ENCODE peak calls at places on chromosomes 1 and 21, in four cellular contexts. One of them, this sample, is unnamed.

GRCh38 chr1:16067127-16067768 is 6.2 kb downstream of the FAM131C start:
- DNase-seq in mammary epithelial cell: peak
- DNase-seq in heart left ventricle: no peak
- DNase-seq in esophagus squamous epithelium: no peak
- DNase-seq in this sample: peak

GRCh38 chr1:186236921-186237320 is 138.1 kb downstream of the TPR start:
- DNase-seq in mammary epithelial cell: peak
- DNase-seq in heart left ventricle: no peak
- DNase-seq in esophagus squamous epithelium: no peak
- DNase-seq in this sample: no peak

GRCh38 chr21:42236014-42236413 is 17.1 kb downstream of the ABCG1 start:
- DNase-seq in mammary epithelial cell: no peak
- DNase-seq in heart left ventricle: peak
- DNase-seq in esophagus squamous epithelium: no peak
- DNase-seq in this sample: no peak

GRCh38 chr21:45248893-45249381 is 38.8 kb downstream of the POFUT2 start:
- DNase-seq in mammary epithelial cell: peak
- DNase-seq in heart left ventricle: no peak
- DNase-seq in esophagus squamous epithelium: no peak
- DNase-seq in this sample: peak

GRCh38 chr1:219331424-219331823 is 157.7 kb downstream of the LYPLAL1 start:
- DNase-seq in mammary epithelial cell: no peak
- DNase-seq in heart left ventricle: no peak
- DNase-seq in esophagus squamous epithelium: no peak
- DNase-seq in this sample: peak

GRCh38 chr21:44329086-44329889 is 9.9 kb downstream of the CFAP410 start:
- DNase-seq in mammary epithelial cell: no peak
- DNase-seq in heart left ventricle: no peak
- DNase-seq in esophagus squamous epithelium: no peak
- DNase-seq in this sample: peak

GRCh38 chr1:52907812-52908153 is 13.8 kb downstream of the ECHDC2 start:
- DNase-seq in mammary epithelial cell: no peak
- DNase-seq in heart left ventricle: no peak
- DNase-seq in esophagus squamous epithelium: no peak
- DNase-seq in this sample: no peak

GRCh38 chr1:198234511-198235251 is 77.9 kb downstream of the NEK7 start:
- DNase-seq in mammary epithelial cell: peak
- DNase-seq in heart left ventricle: no peak
- DNase-seq in esophagus squamous epithelium: no peak
- DNase-seq in this sample: no peak

GRCh38 chr21:46108827-46109226 is 10.9 kb downstream of the COL6A2 start:
- DNase-seq in mammary epithelial cell: no peak
- DNase-seq in heart left ventricle: no peak
- DNase-seq in esophagus squamous epithelium: no peak
- DNase-seq in this sample: no peak

GRCh38 chr21:36477001-36477400 is 2.9 kb downstream of the CLDN14 start:
- DNase-seq in mammary epithelial cell: peak
- DNase-seq in heart left ventricle: no peak
- DNase-seq in esophagus squamous epithelium: no peak
- DNase-seq in this sample: no peak

GRCh38 chr1:15650433-15650832 is 33.2 kb downstream of the DDI2 start:
- DNase-seq in mammary epithelial cell: no peak
- DNase-seq in heart left ventricle: no peak
- DNase-seq in esophagus squamous epithelium: no peak
- DNase-seq in this sample: no peak

GRCh38 chr1:229005556-229005955 is 265.4 kb upstream of the RAB4A start:
- DNase-seq in mammary epithelial cell: no peak
- DNase-seq in heart left ventricle: no peak
- DNase-seq in esophagus squamous epithelium: no peak
- DNase-seq in this sample: no peak

GRCh38 chr1:202578565-202578964 is 131.7 kb downstream of the SYT2 start:
- DNase-seq in mammary epithelial cell: no peak
- DNase-seq in heart left ventricle: no peak
- DNase-seq in esophagus squamous epithelium: no peak
- DNase-seq in this sample: no peak

GRCh38 chr1:57279909-57280666 is 143.8 kb downstream of the DAB1 start:
- DNase-seq in mammary epithelial cell: peak
- DNase-seq in heart left ventricle: no peak
- DNase-seq in esophagus squamous epithelium: no peak
- DNase-seq in this sample: no peak

GRCh38 chr1:51520700-51521248 is 1.7 kb upstream of the EPS15 start:
- DNase-seq in mammary epithelial cell: no peak
- DNase-seq in heart left ventricle: no peak
- DNase-seq in esophagus squamous epithelium: no peak
- DNase-seq in this sample: no peak
- H3K27ac ChIP-seq in mammary epithelial cell: no peak
- H3K27ac ChIP-seq in heart left ventricle: no peak
- H3K27ac ChIP-seq in esophagus squamous epithelium: peak
- H3K27ac ChIP-seq in this sample: no peak

GRCh38 chr1:101769520-101769919 is 227.2 kb downstream of the OLFM3 start:
- DNase-seq in mammary epithelial cell: no peak
- DNase-seq in heart left ventricle: no peak
- DNase-seq in esophagus squamous epithelium: no peak
- DNase-seq in this sample: no peak
- TF ChIP-seq CTCF in mammary epithelial cell: peak
- TF ChIP-seq CTCF in heart left ventricle: no peak
- TF ChIP-seq CTCF in esophagus squamous epithelium: peak
- TF ChIP-seq CTCF in this sample: no peak

GRCh38 chr1:112312315-112312714 is 83.7 kb upstream of the CTTNBP2NL start:
- DNase-seq in mammary epithelial cell: no peak
- DNase-seq in heart left ventricle: no peak
- DNase-seq in esophagus squamous epithelium: no peak
- DNase-seq in this sample: no peak

GRCh38 chr1:112308716-112309115 is 87.3 kb upstream of the CTTNBP2NL start:
- DNase-seq in mammary epithelial cell: no peak
- DNase-seq in heart left ventricle: no peak
- DNase-seq in esophagus squamous epithelium: no peak
- DNase-seq in this sample: no peak

GRCh38 chr1:112316254-112316653 is 79.8 kb upstream of the CTTNBP2NL start:
- DNase-seq in mammary epithelial cell: no peak
- DNase-seq in heart left ventricle: no peak
- DNase-seq in esophagus squamous epithelium: no peak
- DNase-seq in this sample: no peak

GRCh38 chr1:112309499-112309898 is 86.5 kb upstream of the CTTNBP2NL start:
- DNase-seq in mammary epithelial cell: no peak
- DNase-seq in heart left ventricle: no peak
- DNase-seq in esophagus squamous epithelium: no peak
- DNase-seq in this sample: no peak

DNA sequence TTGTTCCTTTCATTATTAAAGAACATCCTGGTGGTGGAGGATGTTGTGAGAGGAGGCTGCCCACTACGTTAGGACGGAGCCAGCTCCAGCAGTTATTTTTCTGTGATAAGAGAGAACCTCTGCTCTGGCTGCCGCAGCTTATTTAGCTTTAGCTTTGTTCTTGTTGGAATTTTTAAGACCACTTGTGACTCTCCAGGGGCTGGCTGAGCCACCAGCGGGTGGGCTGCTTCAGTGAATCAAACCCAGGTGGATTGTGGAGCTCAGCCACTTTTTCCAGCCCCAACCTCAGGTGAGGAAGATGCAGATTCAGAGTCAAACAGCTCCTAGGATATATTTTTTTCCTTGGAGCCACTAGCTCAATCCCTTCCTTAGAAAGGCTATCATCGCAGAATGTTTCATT is 83.1 kb upstream of the CTTNBP2NL start:
- DNase-seq in mammary epithelial cell: no peak
- DNase-seq in heart left ventricle: no peak
- DNase-seq in esophagus squamous epithelium: no peak
- DNase-seq in this sample: no peak
- H3K27ac ChIP-seq in mammary epithelial cell: no peak
- H3K27ac ChIP-seq in heart left ventricle: no peak
- H3K27ac ChIP-seq in esophagus squamous epithelium: no peak
- H3K27ac ChIP-seq in this sample: no peak

GRCh38 chr1:184965889-184966860 is 8.1 kb downstream of the NIBAN1 start:
- DNase-seq in mammary epithelial cell: peak
- DNase-seq in heart left ventricle: no peak
- DNase-seq in esophagus squamous epithelium: no peak
- DNase-seq in this sample: no peak
- TF ChIP-seq CTCF in mammary epithelial cell: no peak
- TF ChIP-seq CTCF in heart left ventricle: no peak
- TF ChIP-seq CTCF in esophagus squamous epithelium: no peak
- TF ChIP-seq CTCF in this sample: no peak

DNA sequence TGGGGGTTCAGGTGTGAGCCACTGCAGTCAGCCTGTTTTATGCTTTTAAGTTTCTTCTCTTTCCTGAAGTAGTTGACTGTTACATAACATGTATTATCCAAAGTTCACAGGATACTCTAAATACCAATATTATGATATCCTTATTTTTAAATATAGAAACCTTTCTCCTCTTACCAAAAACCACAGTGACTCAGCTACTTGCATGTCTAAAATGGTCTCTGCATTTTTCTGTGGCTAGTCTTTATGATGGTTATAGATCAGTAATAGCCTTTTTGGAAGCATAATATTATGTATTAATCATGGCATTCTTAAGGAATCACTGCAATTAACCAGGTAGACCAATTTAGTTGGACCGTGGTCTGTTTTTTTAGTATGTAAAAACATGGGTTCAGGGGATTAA is 210.8 kb upstream of the CACYBP start:
- DNase-seq in mammary epithelial cell: peak
- DNase-seq in heart left ventricle: no peak
- DNase-seq in esophagus squamous epithelium: no peak
- DNase-seq in this sample: no peak
- H3K27ac ChIP-seq in mammary epithelial cell: peak
- H3K27ac ChIP-seq in heart left ventricle: no peak
- H3K27ac ChIP-seq in esophagus squamous epithelium: no peak
- H3K27ac ChIP-seq in this sample: no peak

DNA sequence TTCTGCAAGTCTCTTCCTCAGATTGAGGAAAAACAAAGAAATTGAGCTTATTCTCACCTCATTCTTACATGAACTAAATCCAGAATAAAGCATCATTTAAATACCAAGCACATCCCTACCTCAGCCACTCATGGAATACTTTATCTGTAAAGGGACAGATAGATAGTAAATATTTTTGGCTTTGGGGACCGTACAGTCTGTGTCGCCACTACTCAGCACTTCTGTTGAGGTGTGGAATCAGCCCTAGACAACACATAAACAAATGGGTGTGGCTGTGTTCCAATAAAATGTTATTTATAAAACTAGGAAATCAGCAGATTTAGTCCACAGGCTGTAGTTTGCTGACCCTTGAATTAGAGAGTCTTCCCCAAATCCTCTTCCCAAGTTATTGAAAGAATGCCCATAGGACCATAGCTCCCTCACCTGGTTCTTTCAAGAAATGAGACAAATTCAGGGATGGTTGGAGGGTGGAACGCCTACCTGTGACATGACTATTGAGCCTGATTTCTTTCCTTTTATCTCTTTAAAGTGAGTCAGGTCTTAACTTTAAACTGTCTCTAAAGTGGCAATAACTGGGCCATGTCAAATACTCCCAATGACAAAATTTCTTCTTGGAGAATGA is 878.5 kb downstream of the USP25 start:
- DNase-seq in mammary epithelial cell: peak
- DNase-seq in heart left ventricle: no peak
- DNase-seq in esophagus squamous epithelium: no peak
- DNase-seq in this sample: no peak
- TF ChIP-seq CTCF in mammary epithelial cell: peak
- TF ChIP-seq CTCF in heart left ventricle: no peak
- TF ChIP-seq CTCF in esophagus squamous epithelium: peak
- TF ChIP-seq CTCF in this sample: no peak

GRCh38 chr1:172680733-172681275 is 21.9 kb downstream of the FASLG start:
- DNase-seq in mammary epithelial cell: no peak
- DNase-seq in heart left ventricle: no peak
- DNase-seq in esophagus squamous epithelium: no peak
- DNase-seq in this sample: no peak
- H3K27ac ChIP-seq in mammary epithelial cell: no peak
- H3K27ac ChIP-seq in heart left ventricle: no peak
- H3K27ac ChIP-seq in esophagus squamous epithelium: no peak
- H3K27ac ChIP-seq in this sample: no peak

GRCh38 chr1:155277070-155277895 is at the start of gene HCN3:
- DNase-seq in mammary epithelial cell: peak
- DNase-seq in heart left ventricle: peak
- DNase-seq in esophagus squamous epithelium: peak
- DNase-seq in this sample: peak

GRCh38 chr1:155273134-155273982 is at the start of gene CLK2:
- DNase-seq in mammary epithelial cell: peak
- DNase-seq in heart left ventricle: peak
- DNase-seq in esophagus squamous epithelium: peak
- DNase-seq in this sample: peak

GRCh38 chr1:155282488-155283086 is 5.3 kb downstream of the HCN3 start:
- DNase-seq in mammary epithelial cell: no peak
- DNase-seq in heart left ventricle: no peak
- DNase-seq in esophagus squamous epithelium: no peak
- DNase-seq in this sample: no peak

GRCh38 chr1:155278689-155279160 is 1.5 kb downstream of the HCN3 start:
- DNase-seq in mammary epithelial cell: peak
- DNase-seq in heart left ventricle: no peak
- DNase-seq in esophagus squamous epithelium: no peak
- DNase-seq in this sample: no peak

GRCh38 chr1:155277896-155278688 is 829 bp downstream of the HCN3 start:
- DNase-seq in mammary epithelial cell: peak
- DNase-seq in heart left ventricle: peak
- DNase-seq in esophagus squamous epithelium: no peak
- DNase-seq in this sample: peak
- TF ChIP-seq CTCF in mammary epithelial cell: peak
- TF ChIP-seq CTCF in heart left ventricle: no peak
- TF ChIP-seq CTCF in esophagus squamous epithelium: peak
- TF ChIP-seq CTCF in this sample: no peak

GRCh38 chr1:156285437-156285836 is 1.3 kb downstream of the TMEM79 start:
- DNase-seq in mammary epithelial cell: no peak
- DNase-seq in heart left ventricle: no peak
- DNase-seq in esophagus squamous epithelium: no peak
- DNase-seq in this sample: no peak
- H3K27ac ChIP-seq in mammary epithelial cell: no peak
- H3K27ac ChIP-seq in heart left ventricle: no peak
- H3K27ac ChIP-seq in esophagus squamous epithelium: peak
- H3K27ac ChIP-seq in this sample: no peak

This sample was measured in pancreas.